ENCODE peak calls at places on chromosomes 11 and 22, in four cellular contexts. K is AG10803, B is Calu3, T is fibroblast of lung. Y is an unnamed sample.

GRCh38 chr11:17410606-17411379 is 22.3 kb upstream of the KCNJ11 start:
- DNase-seq in K (no peak), B (no peak), T (no peak), Y (no peak)

GRCh38 chr11:6941970-6942369 is 15.7 kb downstream of the ZNF215 start:
- DNase-seq in K (no peak), B (no peak), T (no peak), Y (no peak)

GRCh38 chr11:117290809-117291396 is at the start of gene BACE1-AS:
- DNase-seq in K (no peak), B (no peak), T (no peak), Y (no peak)

GRCh38 chr11:65113839-65114238 is 2.2 kb downstream of the TM7SF2 start:
- DNase-seq in K (no peak), B (no peak), T (no peak), Y (no peak)

GRCh38 chr11:73493838-73494598 is 103.9 kb downstream of the FAM168A start:
- DNase-seq in K (peak), B (peak), T (peak), Y (no peak)

GRCh38 chr11:112583246-112583893 is 322.7 kb upstream of the PLET1 start:
- DNase-seq in K (no peak), B (no peak), T (no peak), Y (no peak)

GRCh38 chr11:581752-582151 is 5.5 kb downstream of the PHRF1 start:
- DNase-seq in K (no peak), B (no peak), T (no peak), Y (no peak)

GRCh38 chr11:43403357-43404231 is 44.9 kb downstream of the TTC17 start:
- DNase-seq in K (no peak), B (no peak), T (no peak), Y (no peak)

GRCh38 chr11:70670684-70671034 is 272.3 kb downstream of the CTTN start:
- DNase-seq in K (no peak), B (no peak), T (no peak), Y (no peak)

GRCh38 chr11:43927925-43928707 is 14.3 kb upstream of the C11orf96 start:
- DNase-seq in K (no peak), B (no peak), T (no peak), Y (no peak)

GRCh38 chr11:110286298-110287040 is 9.9 kb downstream of the RDX start:
- DNase-seq in K (no peak), B (no peak), T (peak), Y (no peak)

GRCh38 chr11:111086058-111086457 is 159.5 kb upstream of the POU2AF2 start:
- DNase-seq in K (no peak), B (no peak), T (no peak), Y (no peak)

GRCh38 chr11:83957038-83957900 is 671.1 kb upstream of the CCDC90B start:
- DNase-seq in K (no peak), B (no peak), T (no peak), Y (no peak)

GRCh38 chr11:12182650-12183511 is 72.5 kb downstream of the MICAL2 start:
- DNase-seq in K (peak), B (peak), T (peak), Y (peak)

GRCh38 chr11:67392182-67392715 is 463 bp downstream of the RAD9A start:
- DNase-seq in K (no peak), B (no peak), T (no peak), Y (no peak)

GRCh38 chr11:20031155-20032001 is 128.9 kb downstream of the DBX1 start:
- DNase-seq in K (peak), B (peak), T (peak), Y (no peak)

GRCh38 chr11:117072517-117073218 is 25.6 kb downstream of the SIK3 start:
- DNase-seq in K (peak), B (peak), T (peak), Y (no peak)

GRCh38 chr11:38824573-38824972 is 2226.5 kb upstream of the RAG2 start:
- DNase-seq in K (no peak), B (no peak), T (peak), Y (no peak)

GRCh38 chr22:28344893-28345292 is 334.7 kb downstream of the TTC28 start:
- DNase-seq in K (peak), B (no peak), T (no peak), Y (no peak)

GRCh38 chr22:35605787-35606492 is 11.2 kb downstream of the MB start:
- DNase-seq in K (no peak), B (no peak), T (no peak), Y (no peak)

GRCh38 chr11:77312107-77312506 is 10.6 kb upstream of the GDPD4 start:
- DNase-seq in K (no peak), B (no peak), T (no peak), Y (no peak)

GRCh38 chr11:78045851-78046485 is 17.7 kb upstream of the THRSP start:
- DNase-seq in K (peak), B (peak), T (peak), Y (peak)

GRCh38 chr11:16080688-16081388 is 275.5 kb downstream of the SOX6 start:
- DNase-seq in K (no peak), B (no peak), T (no peak), Y (no peak)

DNA sequence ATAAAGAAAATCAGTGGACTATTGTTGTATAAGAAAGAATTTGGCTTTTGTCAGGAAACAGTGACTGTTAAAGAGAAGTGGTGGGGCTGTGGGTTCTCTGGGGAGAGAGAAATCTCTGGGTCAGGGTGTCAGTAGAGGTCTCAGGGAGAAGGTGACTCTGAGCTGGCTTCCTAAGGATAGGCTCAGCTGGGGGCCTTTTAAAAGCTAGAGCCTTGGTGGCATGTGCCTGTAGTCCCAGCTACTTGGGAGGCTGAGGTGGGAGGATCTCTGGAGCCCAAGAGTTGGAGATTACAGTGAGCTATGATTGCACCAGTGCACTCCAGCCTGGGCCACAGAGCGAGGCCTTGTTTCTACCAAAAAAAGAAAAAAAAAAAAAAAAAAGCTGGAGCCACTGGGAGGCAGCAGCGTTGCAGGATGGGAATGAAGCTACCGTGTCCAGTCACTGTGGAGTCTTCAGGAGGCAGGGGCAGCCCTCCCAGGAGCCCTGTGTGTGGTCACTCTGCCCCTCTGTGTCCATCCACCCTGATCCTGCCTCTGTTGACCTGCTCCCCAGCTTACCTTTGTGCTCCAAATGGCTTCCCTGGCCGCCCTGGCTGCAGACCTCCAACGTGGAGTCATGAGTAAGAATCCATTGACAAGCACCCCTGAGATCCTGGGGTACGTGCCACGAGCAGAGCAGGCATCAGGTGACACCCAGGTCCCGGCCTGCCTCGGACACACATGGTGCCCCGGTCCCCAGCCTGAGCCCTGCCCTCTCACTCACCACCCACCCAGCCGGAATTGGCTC is 5.4 kb upstream of the MIF start:
- DNase-seq in K (peak), B (no peak), T (peak), Y (no peak)
- TF ChIP-seq CTCF in K (peak), B (no peak), T (no peak), Y (no peak)

GRCh38 chr11:130588471-130588870 is 140.0 kb downstream of the ADAMTS15 start:
- DNase-seq in K (no peak), B (no peak), T (peak), Y (no peak)
- TF ChIP-seq CTCF in K (no peak), B (no peak), T (no peak), Y (no peak)

GRCh38 chr11:47347134-47347533 is 5.4 kb downstream of the MYBPC3 start:
- DNase-seq in K (no peak), B (no peak), T (no peak), Y (no peak)

GRCh38 chr11:47349521-47350095 is 2.9 kb downstream of the MYBPC3 start:
- DNase-seq in K (no peak), B (no peak), T (no peak), Y (no peak)

GRCh38 chr11:47348131-47348802 is 4.2 kb downstream of the MYBPC3 start:
- DNase-seq in K (no peak), B (no peak), T (no peak), Y (no peak)

GRCh38 chr11:47350315-47350714 is 2.2 kb downstream of the MYBPC3 start:
- DNase-seq in K (no peak), B (no peak), T (no peak), Y (no peak)

DNA sequence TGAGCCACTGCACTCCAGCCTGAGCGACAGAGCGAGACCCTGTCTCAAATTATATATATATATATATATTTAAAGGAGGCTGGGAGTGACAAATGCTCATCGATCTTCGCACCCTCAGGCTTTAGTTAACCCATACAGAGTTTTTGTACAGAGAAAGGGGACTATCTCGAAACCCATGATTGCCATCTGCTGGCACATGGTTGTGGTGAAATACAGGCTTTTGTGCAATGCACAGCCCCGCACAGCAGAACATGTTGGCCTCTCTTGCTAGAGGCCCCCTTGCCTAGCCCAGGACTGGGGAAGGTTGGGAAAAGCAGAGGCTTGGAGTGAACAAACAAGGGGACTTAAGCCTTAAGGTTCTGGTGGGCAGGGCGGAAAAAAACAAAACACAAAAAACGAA is 3.6 kb downstream of the MYBPC3 start:
- DNase-seq in K (no peak), B (peak), T (no peak), Y (no peak)
- TF ChIP-seq CTCF in K (peak), B (no peak), T (no peak), Y (no peak)

GRCh38 chr22:37546436-37547248 is 13.6 kb upstream of the CDC42EP1 start:
- DNase-seq in K (peak), B (no peak), T (peak), Y (no peak)
- TF ChIP-seq CTCF in K (peak), B (no peak), T (peak), Y (no peak)

DNA sequence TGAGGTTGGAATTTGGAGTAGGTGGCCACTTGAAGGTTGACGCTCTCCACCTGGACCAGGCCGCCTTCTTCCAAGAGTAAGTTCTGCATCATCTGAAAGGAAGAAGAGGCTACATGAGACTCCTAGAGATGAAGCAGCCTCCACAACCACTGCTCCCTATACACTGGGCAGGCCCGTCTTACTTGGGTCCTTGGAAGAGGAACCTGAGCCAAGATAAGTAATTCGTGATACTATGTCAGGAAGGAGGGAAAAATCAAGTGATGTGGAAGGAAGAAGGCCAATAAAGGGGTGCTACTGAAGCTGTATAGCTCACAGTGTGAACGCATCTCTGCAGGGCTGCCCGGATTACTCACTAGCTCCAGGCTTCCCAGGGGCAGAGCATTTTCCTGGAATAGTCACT is 11.1 kb downstream of the UFD1 start:
- DNase-seq in K (no peak), B (no peak), T (no peak), Y (no peak)
- TF ChIP-seq CTCF in K (no peak), B (no peak), T (no peak), Y (no peak)

GRCh38 chr11:22829231-22830081 is at the start of gene SVIP:
- DNase-seq in K (peak), B (peak), T (peak), Y (peak)
- TF ChIP-seq CTCF in K (peak), B (peak), T (peak), Y (no peak)

GRCh38 chr22:46001046-46001425 is 24.1 kb upstream of the WNT7B start:
- DNase-seq in K (no peak), B (no peak), T (no peak), Y (no peak)
- TF ChIP-seq CTCF in K (peak), B (no peak), T (no peak), Y (no peak)

DNA sequence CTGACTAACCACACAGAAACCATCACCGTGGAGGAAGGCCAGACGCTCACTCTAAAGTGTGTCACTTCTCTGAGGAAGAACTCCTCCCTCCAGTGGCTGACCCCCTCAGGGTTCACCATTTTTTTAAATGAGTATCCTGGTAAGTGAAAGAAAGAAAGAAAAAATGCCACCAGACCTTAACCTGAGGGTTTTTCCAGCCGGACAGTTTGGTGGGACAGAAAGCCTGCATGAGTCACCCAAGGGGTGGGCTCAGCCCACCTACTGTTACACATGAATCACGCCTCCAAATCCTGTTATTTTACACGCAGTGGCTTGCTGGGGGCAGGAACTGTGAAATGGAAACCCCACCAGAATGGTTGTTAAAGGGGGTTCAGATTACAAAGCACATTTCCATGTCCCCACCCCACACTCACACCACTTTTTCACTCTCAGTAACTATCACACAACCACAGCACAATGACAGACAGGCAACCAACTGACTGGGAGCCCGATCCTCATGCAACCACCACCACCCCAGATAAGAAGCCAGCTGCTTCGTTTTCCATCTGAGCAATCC is 11.9 kb downstream of the CRTAM start:
- DNase-seq in K (no peak), B (no peak), T (peak), Y (no peak)
- TF ChIP-seq CTCF in K (no peak), B (no peak), T (no peak), Y (no peak)

GRCh38 chr11:72454791-72455190 is 20.5 kb upstream of the CLPB start:
- DNase-seq in K (no peak), B (no peak), T (no peak), Y (no peak)
- TF ChIP-seq CTCF in K (peak), B (no peak), T (no peak), Y (no peak)

Y was measured in omental fat pad.